ENCODE peak calls at places on chromosome 4, in six cellular contexts. Y, H, L, F, B and T are unnamed samples.

GRCh38 chr4:89640620-89641366 is 196.2 kb downstream of the SNCA start:
- DNase-seq in B (no peak), H (peak), F (no peak), L (peak), Y (no peak), T (no peak)

GRCh38 chr4:19402666-19403065 is 849.0 kb upstream of the SLIT2 start:
- DNase-seq in Y (no peak), L (no peak), B (no peak), F (no peak), H (no peak), T (no peak)

GRCh38 chr4:189124149-189124758 is 816.4 kb upstream of the FRG1 start:
- DNase-seq in F (no peak), B (no peak), L (peak), H (peak), Y (no peak), T (peak)

GRCh38 chr4:162498168-162498567 is 334.4 kb upstream of the FSTL5 start:
- DNase-seq in Y (no peak), H (peak), F (no peak), L (no peak), B (no peak), T (no peak)

GRCh38 chr4:116668190-116668589 is 417.2 kb downstream of the TRAM1L1 start:
- DNase-seq in L (no peak), B (no peak), Y (no peak), H (no peak), F (no peak), T (no peak)

GRCh38 chr4:6487466-6487865 is 15.1 kb upstream of the PPP2R2C start:
- DNase-seq in H (no peak), Y (no peak), B (no peak), L (no peak), F (no peak), T (no peak)

GRCh38 chr4:57147335-57148060 is 37.3 kb upstream of the IGFBP7 start:
- DNase-seq in B (no peak), H (peak), L (peak), Y (no peak), F (no peak), T (no peak)

GRCh38 chr4:129328176-129328575 is 232.2 kb downstream of the C4orf33 start:
- DNase-seq in H (no peak), B (no peak), Y (peak), F (no peak), L (peak), T (peak)

GRCh38 chr4:74838746-74839370 is 44.5 kb upstream of the BTC start:
- DNase-seq in B (no peak), H (peak), Y (peak), F (no peak), L (peak), T (peak)

GRCh38 chr4:189124791-189125190 is 815.9 kb upstream of the FRG1 start:
- DNase-seq in B (no peak), Y (no peak), L (no peak), H (no peak), F (no peak), T (no peak)

GRCh38 chr4:29326004-29326403 is 1394.2 kb upstream of the PCDH7 start:
- DNase-seq in B (no peak), F (no peak), Y (no peak), H (no peak), L (no peak), T (no peak)

GRCh38 chr4:135838889-135839288 is 1637.3 kb upstream of the PABPC4L start:
- DNase-seq in L (peak), H (peak), Y (peak), F (no peak), B (no peak), T (peak)

GRCh38 chr4:38490753-38491446 is 173.1 kb upstream of the KLF3 start:
- DNase-seq in L (no peak), F (no peak), B (no peak), H (peak), Y (no peak), T (no peak)

GRCh38 chr4:123505077-123505456 is 108.5 kb downstream of the SPRY1 start:
- DNase-seq in F (no peak), Y (no peak), H (peak), L (peak), B (no peak), T (no peak)